ENCODE peak calls at places on chromosomes 6 and 20, in five cellular contexts. A, M, G, U and C are unnamed samples.
A peak's percentile ranks its signal among the peaks of the same experiment; 100 is the strongest.

GRCh38 chr6:92132446-92132845 is 1286.9 kb downstream of the EPHA7 start:
- DNase-seq in A (no peak), M (no peak), G (no peak), U (no peak), C (no peak)

GRCh38 chr20:45406260-45407066 is 1.6 kb upstream of the DBNDD2 start:
- DNase-seq in A (no peak), M (no peak), G (peak; percentile 80), U (peak; percentile 78), C (peak; percentile 62)

GRCh38 chr6:117233146-117233545 is 32.2 kb upstream of the VGLL2 start:
- DNase-seq in A (no peak), M (no peak), G (no peak), U (no peak), C (no peak)

GRCh38 chr6:169999367-169999766 is 247.9 kb downstream of the ERMARD start:
- DNase-seq in A (no peak), M (no peak), G (no peak), U (no peak), C (no peak)

GRCh38 chr6:137332637-137333228 is 113.5 kb upstream of the IFNGR1 start:
- DNase-seq in A (no peak), M (no peak), G (no peak), U (no peak), C (no peak)

GRCh38 chr6:80956898-80957297 is 795.6 kb downstream of the TENT5A start:
- DNase-seq in A (no peak), M (no peak), G (no peak), U (no peak), C (no peak)

GRCh38 chr6:155483858-155484257 is 28.2 kb upstream of the NOX3 start:
- DNase-seq in A (no peak), M (peak; percentile 31), G (no peak), U (no peak), C (no peak)

GRCh38 chr6:128519132-128519930 is 1.1 kb downstream of the PTPRK start:
- DNase-seq in A (no peak), M (peak; percentile 87), G (peak; percentile 17), U (peak; percentile 69), C (no peak)

GRCh38 chr6:8059129-8059528 is 5.1 kb downstream of the BLOC1S5 start:
- DNase-seq in A (no peak), M (no peak), G (peak; percentile 12), U (no peak), C (no peak)

GRCh38 chr6:44072959-44073611 is 54.2 kb downstream of the MRPL14 start:
- DNase-seq in A (no peak), M (peak; percentile 82), G (peak; percentile 95), U (peak; percentile 84), C (peak; percentile 52)

GRCh38 chr20:38730989-38731737 is 6.9 kb downstream of the SLC32A1 start:
- DNase-seq in A (no peak), M (peak; percentile 62), G (peak; percentile 90), U (peak; percentile 99), C (peak; percentile 58)

GRCh38 chr6:93418113-93418447 is 1.3 kb downstream of the EPHA7 start:
- DNase-seq in A (no peak), M (no peak), G (no peak), U (no peak), C (no peak)

GRCh38 chr6:88211446-88211845 is 45.3 kb upstream of the CNR1 start:
- DNase-seq in A (no peak), M (no peak), G (no peak), U (no peak), C (no peak)

GRCh38 chr6:121851056-121851455 is 415.6 kb downstream of the GJA1 start:
- DNase-seq in A (no peak), M (no peak), G (no peak), U (no peak), C (no peak)

GRCh38 chr6:119887671-119888070 is 538.1 kb upstream of the MAN1A1 start:
- DNase-seq in A (no peak), M (no peak), G (no peak), U (no peak), C (no peak)

GRCh38 chr6:51526922-51527321 is 560.5 kb downstream of the PKHD1 start:
- DNase-seq in A (no peak), M (no peak), G (no peak), U (no peak), C (no peak)

GRCh38 chr6:131917318-131917717 is 33.9 kb downstream of the CCN2 start:
- DNase-seq in A (no peak), M (no peak), G (no peak), U (no peak), C (no peak)

GRCh38 chr6:141321486-141322347 is 811.0 kb upstream of the GJE1 start:
- DNase-seq in A (no peak), M (no peak), G (no peak), U (no peak), C (no peak)

GRCh38 chr20:43681468-43681942 is 14.6 kb downstream of the MYBL2 start:
- DNase-seq in A (peak; percentile 21), M (no peak), G (no peak), U (no peak), C (no peak)

GRCh38 chr20:17874271-17875105 is 94.1 kb downstream of the SNX5 start:
- DNase-seq in A (no peak), M (no peak), G (no peak), U (no peak), C (no peak)
- TF ChIP-seq POLR2AphosphoS5 in A (no peak), M (no peak), G (no peak), U (no peak), C (no peak)

GRCh38 chr20:31907046-31907445 is 36.6 kb downstream of the TTLL9 start:
- DNase-seq in A (no peak), M (no peak), G (no peak), U (no peak), C (no peak)

GRCh38 chr20:31908424-31908823 is 38.0 kb downstream of the TTLL9 start:
- DNase-seq in A (no peak), M (no peak), G (no peak), U (no peak), C (no peak)

GRCh38 chr20:31903630-31904386 is 33.4 kb downstream of the TTLL9 start:
- DNase-seq in A (no peak), M (no peak), G (no peak), U (no peak), C (no peak)

GRCh38 chr20:31908016-31908415 is 37.6 kb downstream of the TTLL9 start:
- DNase-seq in A (no peak), M (no peak), G (no peak), U (no peak), C (no peak)

GRCh38 chr20:31906001-31906400 is 35.6 kb downstream of the TTLL9 start:
- DNase-seq in A (no peak), M (no peak), G (no peak), U (no peak), C (no peak)
- TF ChIP-seq GABPA in A (no peak), M (no peak), G (no peak), U (no peak), C (no peak)

DNA sequence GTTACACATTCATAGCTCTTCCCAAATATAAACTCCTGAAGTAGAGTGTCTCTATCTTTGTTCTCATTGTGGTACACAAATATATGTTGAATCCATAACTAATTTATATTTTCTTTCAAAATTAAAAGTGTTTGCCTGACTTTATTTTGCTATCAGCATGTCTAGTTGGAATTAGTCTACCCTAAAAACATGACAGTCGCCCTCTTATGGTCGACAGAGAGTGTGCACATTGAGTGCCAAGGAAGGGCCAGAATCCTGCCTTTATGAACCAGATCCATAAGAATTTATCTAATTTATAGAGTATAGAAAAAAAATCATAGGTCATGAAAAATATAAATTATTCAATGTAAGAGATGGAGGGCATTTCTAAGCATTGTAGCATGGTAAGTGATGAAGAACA is 12.3 kb upstream of the DEFB112 start:
- DNase-seq in A (no peak), M (peak; percentile 16), G (peak; percentile 0), U (no peak), C (no peak)
- TF ChIP-seq CTCF in A (peak; percentile 45), M (peak; percentile 34), G (peak; percentile 58), U (no peak), C (peak; percentile 32)

GRCh38 chr6:105487040-105487787 is 84.3 kb upstream of the PREP start:
- DNase-seq in A (no peak), M (no peak), G (no peak), U (no peak), C (no peak)

GRCh38 chr6:105492706-105493673 is 90.1 kb upstream of the PREP start:
- DNase-seq in A (no peak), M (no peak), G (no peak), U (no peak), C (no peak)

GRCh38 chr6:105485456-105485855 is 82.6 kb upstream of the PREP start:
- DNase-seq in A (no peak), M (no peak), G (no peak), U (no peak), C (no peak)

GRCh38 chr6:105488521-105489212 is 85.8 kb upstream of the PREP start:
- DNase-seq in A (no peak), M (no peak), G (no peak), U (no peak), C (no peak)

GRCh38 chr6:105489213-105489525 is 86.3 kb upstream of the PREP start:
- DNase-seq in A (no peak), M (no peak), G (no peak), U (no peak), C (no peak)
- TF ChIP-seq POLR2AphosphoS5 in A (no peak), M (no peak), G (no peak), U (no peak), C (no peak)

DNA sequence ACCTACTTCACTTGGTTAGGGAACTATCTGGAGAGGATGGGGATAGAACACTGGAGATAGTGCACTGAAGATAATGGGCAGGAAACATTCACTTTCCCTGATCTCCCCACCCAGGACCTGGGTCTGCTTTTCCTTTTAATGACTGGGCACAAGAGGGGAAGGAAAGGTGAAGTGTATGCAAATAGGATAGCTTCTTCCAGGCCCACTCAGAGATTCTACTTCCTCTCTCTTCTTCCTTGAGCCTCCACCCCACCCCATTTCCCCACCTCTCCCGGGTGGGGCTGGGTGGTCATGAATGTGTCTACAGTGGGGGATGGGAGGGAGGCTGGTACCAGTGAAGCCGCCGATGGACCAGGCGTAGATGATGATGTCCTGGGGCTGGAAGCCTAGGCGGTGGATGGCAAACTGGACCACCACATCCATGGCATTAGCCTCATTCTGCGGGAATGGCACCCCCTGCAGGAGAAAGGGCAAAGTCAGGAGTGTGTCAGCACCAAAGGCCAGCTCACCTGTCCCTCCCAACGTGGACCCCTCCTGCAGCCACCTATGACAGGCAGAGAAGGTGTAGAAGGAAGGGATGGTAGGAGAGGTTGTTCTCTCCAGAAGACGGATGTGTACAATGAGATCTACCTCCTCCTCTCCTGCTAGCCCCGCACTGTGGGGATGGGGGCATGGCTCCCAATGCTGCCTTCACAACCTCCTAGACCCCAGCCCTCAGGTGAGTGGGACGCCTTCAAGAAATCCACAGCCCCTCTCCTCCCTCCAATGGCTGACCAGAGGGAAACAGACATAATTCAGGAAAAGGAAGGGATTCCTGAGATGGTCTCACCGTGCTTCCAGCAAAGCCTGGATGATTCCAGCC is 8.6 kb upstream of the LY6G5C start:
- DNase-seq in A (no peak), M (no peak), G (peak; percentile 43), U (peak; percentile 81), C (no peak)
- TF ChIP-seq GABPA in A (no peak), M (no peak), G (no peak), U (no peak), C (no peak)